ENCODE peak calls at places on chromosomes 6 and 20, in seven cellular contexts. One of them, this sample, is unnamed.

GRCh38 chr6:156840606-156841005 is 63.4 kb downstream of the ARID1B start:
- DNase-seq in fibroblast of lung: no peak
- DNase-seq in nephron progenitor cell: no peak
- DNase-seq in hypothalamus: no peak
- DNase-seq in kidney tubule cell: peak; percentile 66
- DNase-seq in adrenal gland: no peak
- DNase-seq in NCI-H1092 treated with DMSO at 0.1 percent for 48 hours: no peak
- DNase-seq in this sample: peak; percentile 52

GRCh38 chr6:163337958-163338357 is 76.6 kb upstream of the QKI start:
- DNase-seq in nephron progenitor cell: no peak
- DNase-seq in fibroblast of lung: no peak
- DNase-seq in NCI-H1092 treated with DMSO at 0.1 percent for 48 hours: no peak
- DNase-seq in kidney tubule cell: no peak
- DNase-seq in hypothalamus: no peak
- DNase-seq in adrenal gland: no peak
- DNase-seq in this sample: no peak

GRCh38 chr6:130396722-130397121 is 30.9 kb downstream of the TMEM200A start:
- DNase-seq in adrenal gland: peak; percentile 22
- DNase-seq in NCI-H1092 treated with DMSO at 0.1 percent for 48 hours: no peak
- DNase-seq in nephron progenitor cell: no peak
- DNase-seq in hypothalamus: no peak
- DNase-seq in fibroblast of lung: no peak
- DNase-seq in kidney tubule cell: peak; percentile 4
- DNase-seq in this sample: no peak

GRCh38 chr20:2108987-2109386 is 7.4 kb downstream of the STK35 start:
- DNase-seq in NCI-H1092 treated with DMSO at 0.1 percent for 48 hours: no peak
- DNase-seq in hypothalamus: no peak
- DNase-seq in fibroblast of lung: peak; percentile 35
- DNase-seq in kidney tubule cell: peak; percentile 86
- DNase-seq in nephron progenitor cell: no peak
- DNase-seq in adrenal gland: peak; percentile 63
- DNase-seq in this sample: no peak

GRCh38 chr20:31894980-31895675 is 24.7 kb downstream of the TTLL9 start:
- DNase-seq in adrenal gland: peak; percentile 80
- DNase-seq in nephron progenitor cell: no peak
- DNase-seq in hypothalamus: peak; percentile 20
- DNase-seq in kidney tubule cell: peak; percentile 34
- DNase-seq in fibroblast of lung: peak; percentile 20
- DNase-seq in NCI-H1092 treated with DMSO at 0.1 percent for 48 hours: no peak
- DNase-seq in this sample: peak; percentile 42

GRCh38 chr6:2110504-2110903 is 134.9 kb downstream of the GMDS start:
- DNase-seq in adrenal gland: no peak
- DNase-seq in nephron progenitor cell: no peak
- DNase-seq in hypothalamus: no peak
- DNase-seq in kidney tubule cell: peak; percentile 21
- DNase-seq in NCI-H1092 treated with DMSO at 0.1 percent for 48 hours: no peak
- DNase-seq in fibroblast of lung: peak; percentile 45
- DNase-seq in this sample: no peak

GRCh38 chr6:108030223-108030622 is 44.3 kb downstream of the OSTM1 start:
- DNase-seq in adrenal gland: no peak
- DNase-seq in fibroblast of lung: no peak
- DNase-seq in hypothalamus: no peak
- DNase-seq in NCI-H1092 treated with DMSO at 0.1 percent for 48 hours: peak; percentile 2
- DNase-seq in nephron progenitor cell: no peak
- DNase-seq in kidney tubule cell: no peak
- DNase-seq in this sample: no peak

GRCh38 chr20:41072919-41073318 is 44.3 kb downstream of the TOP1 start:
- DNase-seq in nephron progenitor cell: no peak
- DNase-seq in hypothalamus: no peak
- DNase-seq in kidney tubule cell: no peak
- DNase-seq in fibroblast of lung: no peak
- DNase-seq in adrenal gland: no peak
- DNase-seq in NCI-H1092 treated with DMSO at 0.1 percent for 48 hours: no peak
- DNase-seq in this sample: no peak

GRCh38 chr6:65075705-65076104 is 631.3 kb downstream of the EYS start:
- DNase-seq in NCI-H1092 treated with DMSO at 0.1 percent for 48 hours: no peak
- DNase-seq in kidney tubule cell: no peak
- DNase-seq in fibroblast of lung: no peak
- DNase-seq in nephron progenitor cell: no peak
- DNase-seq in hypothalamus: no peak
- DNase-seq in adrenal gland: no peak
- DNase-seq in this sample: peak; percentile 23

GRCh38 chr6:116682334-116682712 is 1.3 kb downstream of the KPNA5 start:
- DNase-seq in fibroblast of lung: peak; percentile 81
- DNase-seq in NCI-H1092 treated with DMSO at 0.1 percent for 48 hours: no peak
- DNase-seq in hypothalamus: no peak
- DNase-seq in kidney tubule cell: peak; percentile 50
- DNase-seq in nephron progenitor cell: no peak
- DNase-seq in adrenal gland: peak; percentile 33
- DNase-seq in this sample: peak; percentile 72